ENCODE peak calls at places on chromosome 9, in nine cellular contexts. K is pons; A is HS-5; M is tibial nerve; Z is SK-N-SH; T is effector CD8-positive, alpha-beta T cell; N is psoas muscle; C is OCI-M1; W is GM12891. V is an unnamed sample.

GRCh38 chr9:69427286-69427685 is 102.3 kb downstream of the ENTREP1 start:
- DNase-seq in M (no peak), Z (no peak), C (no peak), K (peak), W (no peak), T (no peak), A (no peak), N (no peak), V (no peak)

GRCh38 chr9:134807726-134808125 is 72.9 kb upstream of the FCN2 start:
- DNase-seq in N (no peak), K (no peak), Z (no peak), W (no peak), A (no peak), C (no peak), M (no peak), T (no peak), V (no peak)

GRCh38 chr9:35828716-35829083 is at the start of gene FAM221B:
- DNase-seq in W (no peak), T (no peak), N (no peak), K (no peak), A (no peak), Z (no peak), C (no peak), M (no peak), V (peak)

GRCh38 chr9:121299467-121300282 is 31.7 kb downstream of the GSN start:
- DNase-seq in A (no peak), Z (peak), N (peak), M (peak), C (no peak), T (no peak), W (peak), K (peak), V (no peak)

GRCh38 chr9:34035656-34036055 is 13.0 kb downstream of the UBAP2 start:
- DNase-seq in T (no peak), N (no peak), A (no peak), C (no peak), M (no peak), Z (no peak), W (no peak), K (no peak), V (no peak)

GRCh38 chr9:117044241-117044640 is 357.1 kb downstream of the TRIM32 start:
- DNase-seq in W (no peak), K (no peak), T (no peak), C (no peak), N (no peak), A (no peak), M (no peak), Z (peak), V (peak)

GRCh38 chr9:124006448-124007156 is 5.0 kb upstream of the LHX2 start:
- DNase-seq in Z (no peak), C (peak), W (no peak), K (peak), T (no peak), M (no peak), A (no peak), N (no peak), V (no peak)

GRCh38 chr9:32427111-32427873 is 42.8 kb downstream of the ACO1 start:
- DNase-seq in M (no peak), W (no peak), Z (no peak), T (no peak), K (peak), C (peak), A (no peak), N (no peak), V (no peak)

GRCh38 chr9:137505421-137506140 is 44.6 kb downstream of the PNPLA7 start:
- DNase-seq in N (no peak), K (no peak), C (no peak), T (no peak), W (no peak), Z (no peak), M (no peak), A (no peak), V (no peak)

GRCh38 chr9:124037790-124038189 is 26.2 kb downstream of the LHX2 start:
- DNase-seq in K (no peak), C (peak), W (no peak), N (no peak), T (no peak), M (no peak), Z (peak), A (no peak), V (no peak)

GRCh38 chr9:83154087-83154736 is 91.3 kb upstream of the RASEF start:
- DNase-seq in W (peak), A (peak), T (no peak), N (no peak), M (no peak), K (no peak), C (no peak), Z (no peak), V (no peak)

GRCh38 chr9:68762570-68762969 is 57.5 kb downstream of the PIP5K1B start:
- DNase-seq in N (no peak), W (no peak), T (no peak), Z (no peak), C (no peak), A (no peak), M (no peak), K (no peak), V (no peak)

GRCh38 chr9:79193001-79193400 is 378.8 kb upstream of the TLE4 start:
- DNase-seq in C (no peak), A (peak), Z (no peak), N (no peak), T (no peak), K (no peak), M (no peak), W (no peak), V (no peak)

GRCh38 chr9:27787941-27788340 is 214.7 kb upstream of the C9orf72 start:
- DNase-seq in Z (no peak), N (no peak), K (no peak), W (no peak), M (no peak), T (no peak), C (no peak), A (no peak), V (no peak)

GRCh38 chr9:113622600-113623400 is 159.3 kb downstream of the RGS3 start:
- DNase-seq in K (no peak), W (peak), C (no peak), N (no peak), M (no peak), T (no peak), A (peak), Z (no peak), V (no peak)

GRCh38 chr9:124010665-124011321 is 775 bp upstream of the LHX2 start:
- DNase-seq in M (no peak), Z (peak), N (no peak), K (no peak), T (no peak), W (no peak), A (no peak), C (no peak), V (peak)

GRCh38 chr9:86277072-86277471 is 5.3 kb downstream of the ISCA1 start:
- DNase-seq in M (no peak), W (no peak), C (peak), A (no peak), K (no peak), Z (no peak), T (no peak), N (no peak), V (no peak)

GRCh38 chr9:89483592-89484474 is 14.1 kb downstream of the SEMA4D start:
- DNase-seq in C (peak), T (peak), A (no peak), N (no peak), Z (no peak), M (no peak), K (no peak), W (peak), V (no peak)

GRCh38 chr9:37617837-37618236 is 25.4 kb upstream of the TOMM5 start:
- DNase-seq in A (no peak), M (no peak), C (no peak), Z (no peak), W (no peak), T (no peak), K (no peak), N (no peak), V (no peak)

GRCh38 chr9:70557665-70558419 is 143.4 kb upstream of the KLF9 start:
- DNase-seq in N (no peak), Z (no peak), M (no peak), A (no peak), C (no peak), K (no peak), W (no peak), T (no peak), V (no peak)

GRCh38 chr9:70868661-70869652 is 252.5 kb downstream of the TRPM3 start:
- DNase-seq in C (no peak), T (no peak), Z (no peak), W (no peak), N (no peak), M (no peak), K (no peak), A (no peak), V (no peak)

V was measured in SK-N-DZ.